ENCODE peak calls at places on chromosomes 16 and 17, in six cellular contexts. N, M, R, U, I and B are unnamed samples.

GRCh38 chr16:2148714-2149629 is 547 bp downstream of the RAB26 start:
- DNase-seq in N (no peak), M (no peak), R (peak), U (no peak), I (peak), B (peak)

GRCh38 chr16:46857261-46857962 is 26.4 kb upstream of the C16orf87 start:
- DNase-seq in N (peak), M (peak), R (peak), U (no peak), I (peak), B (peak)

GRCh38 chr17:64084086-64084939 is 45.6 kb downstream of the ERN1 start:
- DNase-seq in N (no peak), M (no peak), R (no peak), U (no peak), I (peak), B (peak)

GRCh38 chr17:81040791-81041337 is 5.9 kb downstream of the BAIAP2 start:
- DNase-seq in N (no peak), M (no peak), R (peak), U (no peak), I (peak), B (no peak)

GRCh38 chr17:37769050-37769449 is 24.2 kb upstream of the HNF1B start:
- DNase-seq in N (no peak), M (no peak), R (no peak), U (no peak), I (no peak), B (no peak)

GRCh38 chr16:72558501-72558900 is 386.5 kb upstream of the PMFBP1 start:
- DNase-seq in N (no peak), M (no peak), R (no peak), U (no peak), I (no peak), B (no peak)

GRCh38 chr17:8892338-8892690 is 24.8 kb upstream of the PIK3R6 start:
- DNase-seq in N (no peak), M (no peak), R (no peak), U (no peak), I (peak), B (no peak)

GRCh38 chr17:45690876-45691275 is 93.2 kb upstream of the CRHR1 start:
- DNase-seq in N (no peak), M (no peak), R (no peak), U (no peak), I (no peak), B (no peak)

GRCh38 chr16:29877266-29877961 is 14.4 kb upstream of the CDIPT start:
- DNase-seq in N (no peak), M (no peak), R (peak), U (no peak), I (peak), B (peak)

GRCh38 chr16:53080345-53081031 is 25.7 kb downstream of the CHD9 start:
- DNase-seq in N (no peak), M (peak), R (peak), U (no peak), I (peak), B (peak)

GRCh38 chr17:1299729-1300579 is 20.5 kb downstream of the TRARG1 start:
- DNase-seq in N (no peak), M (no peak), R (no peak), U (no peak), I (no peak), B (no peak)

GRCh38 chr16:73504591-73504990 is 456.7 kb upstream of the ZFHX3 start:
- DNase-seq in N (no peak), M (no peak), R (no peak), U (no peak), I (no peak), B (no peak)

GRCh38 chr17:77454560-77455095 is 313.9 kb downstream of the SEC14L1 start:
- DNase-seq in N (no peak), M (no peak), R (no peak), U (no peak), I (no peak), B (no peak)

GRCh38 chr17:20999044-20999573 is 43.7 kb downstream of the USP22 start:
- DNase-seq in N (no peak), M (no peak), R (no peak), U (no peak), I (peak), B (no peak)

GRCh38 chr17:45784293-45784582 is at the start of gene CRHR1:
- DNase-seq in N (no peak), M (no peak), R (no peak), U (no peak), I (peak), B (no peak)

GRCh38 chr16:57935904-57936303 is 35.0 kb downstream of the CNGB1 start:
- DNase-seq in N (no peak), M (no peak), R (no peak), U (no peak), I (no peak), B (peak)

GRCh38 chr17:67281053-67281452 is 36.1 kb upstream of the HELZ start:
- DNase-seq in N (no peak), M (no peak), R (no peak), U (no peak), I (no peak), B (no peak)

GRCh38 chr17:73304438-73304837 is 7.4 kb downstream of the CDC42EP4 start:
- DNase-seq in N (no peak), M (no peak), R (no peak), U (no peak), I (peak), B (no peak)

GRCh38 chr17:7147772-7148171 is 31.4 kb downstream of the ASGR1 start:
- DNase-seq in N (no peak), M (no peak), R (no peak), U (no peak), I (no peak), B (peak)

GRCh38 chr17:7862692-7863437 is 5.1 kb downstream of the CYB5D1 start:
- DNase-seq in N (no peak), M (no peak), R (peak), U (no peak), I (peak), B (peak)

GRCh38 chr17:72053069-72053846 is 67.6 kb upstream of the SOX9 start:
- DNase-seq in N (no peak), M (no peak), R (no peak), U (no peak), I (peak), B (no peak)

GRCh38 chr17:67606471-67606870 is 111.3 kb upstream of the NOL11 start:
- DNase-seq in N (no peak), M (no peak), R (peak), U (no peak), I (no peak), B (no peak)

GRCh38 chr16:5615868-5616642 is 518.5 kb upstream of the EEF2KMT start:
- DNase-seq in N (peak), M (no peak), R (no peak), U (no peak), I (peak), B (peak)

GRCh38 chr16:13594798-13595197 is 325.2 kb upstream of the ERCC4 start:
- DNase-seq in N (no peak), M (no peak), R (no peak), U (no peak), I (no peak), B (no peak)

GRCh38 chr17:63947711-63948330 is 15.7 kb upstream of the CD79B start:
- DNase-seq in N (no peak), M (no peak), R (no peak), U (no peak), I (no peak), B (no peak)

GRCh38 chr16:89207993-89208392 is 7.7 kb upstream of the SLC22A31 start:
- DNase-seq in N (no peak), M (no peak), R (no peak), U (no peak), I (no peak), B (no peak)

GRCh38 chr17:1813088-1813487 is 16.6 kb downstream of the SMYD4 start:
- DNase-seq in N (no peak), M (no peak), R (no peak), U (no peak), I (peak), B (no peak)

GRCh38 chr17:6474906-6475305 is 30.7 kb downstream of the PIMREG start:
- DNase-seq in N (no peak), M (no peak), R (no peak), U (no peak), I (no peak), B (no peak)

GRCh38 chr16:68400924-68401460 is 47.3 kb downstream of the SMPD3 start:
- DNase-seq in N (no peak), M (no peak), R (no peak), U (no peak), I (no peak), B (no peak)

GRCh38 chr16:66996324-66996982 is 8.1 kb downstream of the CES4A start:
- DNase-seq in N (no peak), M (peak), R (peak), U (no peak), I (peak), B (peak)

GRCh38 chr17:74733365-74734122 is 3.5 kb upstream of the RAB37 start:
- DNase-seq in N (no peak), M (no peak), R (no peak), U (no peak), I (no peak), B (no peak)

GRCh38 chr17:63222655-63223054 is 223.5 kb downstream of the CYB561 start:
- DNase-seq in N (no peak), M (no peak), R (peak), U (no peak), I (peak), B (peak)

GRCh38 chr17:78138204-78139060 is 7.8 kb upstream of the C17orf99 start:
- DNase-seq in N (no peak), M (no peak), R (no peak), U (no peak), I (no peak), B (no peak)

GRCh38 chr16:7532534-7532933 is 199.9 kb downstream of the RBFOX1 start:
- DNase-seq in N (no peak), M (no peak), R (no peak), U (no peak), I (no peak), B (no peak)